ENCODE peak calls at places on chromosomes 12 and 14, in nine cellular contexts. One of them, this sample, is unnamed.

GRCh38 chr12:46160081-46160980 is 108.5 kb downstream of the SLC38A1 start:
- DNase-seq in adipocyte: peak; percentile 92
- DNase-seq in HCT116: no peak
- DNase-seq in mammary epithelial cell: peak; percentile 90
- DNase-seq in endothelial cell of umbilical vein: no peak
- DNase-seq in colonic mucosa: no peak
- DNase-seq in NT2/D1: no peak
- DNase-seq in H9: no peak
- DNase-seq in kidney: peak; percentile 81
- DNase-seq in this sample: peak; percentile 93

GRCh38 chr14:68539311-68539737 is 253.5 kb downstream of the ZFP36L1 start:
- DNase-seq in adipocyte: no peak
- DNase-seq in HCT116: no peak
- DNase-seq in mammary epithelial cell: no peak
- DNase-seq in endothelial cell of umbilical vein: no peak
- DNase-seq in colonic mucosa: no peak
- DNase-seq in NT2/D1: no peak
- DNase-seq in H9: no peak
- DNase-seq in kidney: peak; percentile 89
- DNase-seq in this sample: no peak

GRCh38 chr14:45028107-45028626 is 55.7 kb upstream of the PRPF39 start:
- DNase-seq in adipocyte: peak; percentile 2
- DNase-seq in HCT116: no peak
- DNase-seq in mammary epithelial cell: no peak
- DNase-seq in endothelial cell of umbilical vein: no peak
- DNase-seq in colonic mucosa: no peak
- DNase-seq in NT2/D1: no peak
- DNase-seq in H9: no peak
- DNase-seq in kidney: no peak
- DNase-seq in this sample: no peak

GRCh38 chr12:65634061-65634460 is 190.2 kb upstream of the HMGA2 start:
- DNase-seq in adipocyte: no peak
- DNase-seq in HCT116: no peak
- DNase-seq in mammary epithelial cell: peak; percentile 87
- DNase-seq in endothelial cell of umbilical vein: peak; percentile 39
- DNase-seq in colonic mucosa: no peak
- DNase-seq in NT2/D1: no peak
- DNase-seq in H9: no peak
- DNase-seq in kidney: no peak
- DNase-seq in this sample: no peak

GRCh38 chr12:47337581-47337980 is 257.8 kb upstream of the AMIGO2 start:
- DNase-seq in adipocyte: no peak
- DNase-seq in HCT116: no peak
- DNase-seq in mammary epithelial cell: no peak
- DNase-seq in endothelial cell of umbilical vein: no peak
- DNase-seq in colonic mucosa: no peak
- DNase-seq in NT2/D1: no peak
- DNase-seq in H9: no peak
- DNase-seq in kidney: no peak
- DNase-seq in this sample: no peak

GRCh38 chr14:85122690-85123089 is 407.3 kb upstream of the FLRT2 start:
- DNase-seq in adipocyte: peak; percentile 41
- DNase-seq in HCT116: no peak
- DNase-seq in mammary epithelial cell: peak; percentile 2
- DNase-seq in endothelial cell of umbilical vein: no peak
- DNase-seq in colonic mucosa: no peak
- DNase-seq in NT2/D1: no peak
- DNase-seq in H9: no peak
- DNase-seq in kidney: no peak
- DNase-seq in this sample: peak; percentile 86

GRCh38 chr12:79881351-79881750 is 53.5 kb downstream of the PPP1R12A start:
- DNase-seq in adipocyte: no peak
- DNase-seq in HCT116: no peak
- DNase-seq in mammary epithelial cell: no peak
- DNase-seq in endothelial cell of umbilical vein: no peak
- DNase-seq in colonic mucosa: no peak
- DNase-seq in NT2/D1: no peak
- DNase-seq in H9: no peak
- DNase-seq in kidney: no peak
- DNase-seq in this sample: no peak

GRCh38 chr12:2039034-2039433 is 13.8 kb upstream of the CACNA1C start:
- DNase-seq in adipocyte: no peak
- DNase-seq in HCT116: no peak
- DNase-seq in mammary epithelial cell: no peak
- DNase-seq in endothelial cell of umbilical vein: no peak
- DNase-seq in colonic mucosa: no peak
- DNase-seq in NT2/D1: no peak
- DNase-seq in H9: no peak
- DNase-seq in kidney: no peak
- DNase-seq in this sample: no peak

GRCh38 chr14:85516239-85517112 is 13.5 kb upstream of the FLRT2 start:
- DNase-seq in adipocyte: peak; percentile 94
- DNase-seq in HCT116: no peak
- DNase-seq in mammary epithelial cell: peak; percentile 81
- DNase-seq in endothelial cell of umbilical vein: peak; percentile 85
- DNase-seq in colonic mucosa: no peak
- DNase-seq in NT2/D1: no peak
- DNase-seq in H9: no peak
- DNase-seq in kidney: no peak
- DNase-seq in this sample: peak; percentile 77

DNA sequence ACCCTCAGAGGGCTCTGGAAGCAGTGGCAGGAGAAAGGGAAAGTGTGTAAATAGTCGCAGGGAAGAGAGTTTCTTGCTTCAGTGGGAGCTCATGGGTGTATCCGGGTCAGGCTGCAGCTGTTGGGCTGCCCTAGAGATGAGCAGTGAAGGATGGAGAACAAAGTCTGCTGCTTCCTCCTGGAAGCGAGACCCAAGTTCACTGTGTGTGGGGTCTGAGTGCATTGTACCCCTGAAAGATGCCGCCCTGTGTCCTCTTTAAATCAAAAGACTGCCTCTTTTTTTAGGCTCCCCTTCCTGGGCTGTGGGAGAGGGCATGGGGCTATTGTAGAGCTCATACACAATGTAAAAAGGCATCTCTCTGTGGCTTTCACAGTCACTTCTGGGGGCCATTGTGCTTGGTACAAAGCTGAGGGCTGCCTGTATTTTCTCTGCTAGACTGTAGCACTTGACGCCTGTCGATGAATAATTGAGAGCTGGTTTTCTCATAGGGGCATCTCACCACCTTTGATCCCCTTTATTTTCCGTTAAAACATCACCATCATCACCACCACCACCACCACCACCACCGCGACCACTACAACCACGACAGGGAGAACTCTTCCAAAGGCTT is 16.7 kb downstream of the CHST11 start:
- DNase-seq in adipocyte: no peak
- DNase-seq in HCT116: no peak
- DNase-seq in mammary epithelial cell: no peak
- DNase-seq in endothelial cell of umbilical vein: peak; percentile 48
- DNase-seq in colonic mucosa: no peak
- DNase-seq in NT2/D1: no peak
- DNase-seq in H9: no peak
- DNase-seq in kidney: no peak
- DNase-seq in this sample: no peak
- H3K9ac ChIP-seq in adipocyte: no peak overlapping the region
- H3K9ac ChIP-seq in HCT116: no peak overlapping the region
- H3K9ac ChIP-seq in mammary epithelial cell: no peak overlapping the region
- H3K9ac ChIP-seq in endothelial cell of umbilical vein: no peak overlapping the region
- H3K9ac ChIP-seq in colonic mucosa: no peak overlapping the region
- H3K9ac ChIP-seq in NT2/D1: no peak overlapping the region
- H3K9ac ChIP-seq in H9: no peak overlapping the region
- H3K9ac ChIP-seq in kidney: no peak overlapping the region
- H3K9ac ChIP-seq in this sample: no peak overlapping the region

GRCh38 chr12:95003921-95004272 is 400 bp upstream of the NDUFA12 start:
- DNase-seq in adipocyte: no peak
- DNase-seq in HCT116: no peak
- DNase-seq in mammary epithelial cell: no peak
- DNase-seq in endothelial cell of umbilical vein: no peak
- DNase-seq in colonic mucosa: no peak
- DNase-seq in NT2/D1: no peak
- DNase-seq in H9: no peak
- DNase-seq in kidney: no peak
- DNase-seq in this sample: no peak
- H3K9ac ChIP-seq in adipocyte: peak overlapping the region; percentile 90
- H3K9ac ChIP-seq in HCT116: peak overlapping the region; percentile 87
- H3K9ac ChIP-seq in mammary epithelial cell: no peak overlapping the region
- H3K9ac ChIP-seq in endothelial cell of umbilical vein: peak overlapping the region; percentile 21
- H3K9ac ChIP-seq in colonic mucosa: no peak overlapping the region
- H3K9ac ChIP-seq in NT2/D1: peak overlapping the region; percentile 52
- H3K9ac ChIP-seq in H9: no peak overlapping the region
- H3K9ac ChIP-seq in kidney: peak overlapping the region; percentile 97
- H3K9ac ChIP-seq in this sample: no peak overlapping the region

DNA sequence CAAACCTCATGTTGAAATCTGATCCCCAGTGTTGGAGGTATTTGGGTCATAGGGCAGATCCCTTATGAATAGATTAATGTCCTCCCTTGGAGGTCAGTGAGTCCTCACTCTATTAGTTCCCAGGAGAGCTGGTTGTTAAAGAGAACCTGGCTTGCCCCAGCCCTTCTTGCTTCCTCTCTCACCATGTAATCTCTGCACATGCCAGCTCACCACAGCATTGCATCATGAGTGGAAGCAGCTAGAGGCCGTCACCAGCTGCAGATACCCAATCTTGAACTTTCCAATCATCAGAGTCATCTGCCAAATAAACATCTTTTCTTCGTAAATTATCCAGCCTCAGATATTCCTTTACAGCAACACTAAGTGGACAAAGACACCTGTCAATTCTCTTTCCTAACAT is 161.8 kb upstream of the IGF1 start:
- DNase-seq in adipocyte: peak; percentile 22
- DNase-seq in HCT116: no peak
- DNase-seq in mammary epithelial cell: no peak
- DNase-seq in endothelial cell of umbilical vein: no peak
- DNase-seq in colonic mucosa: no peak
- DNase-seq in NT2/D1: no peak
- DNase-seq in H9: no peak
- DNase-seq in kidney: no peak
- DNase-seq in this sample: no peak
- H3K9ac ChIP-seq in adipocyte: no peak overlapping the region
- H3K9ac ChIP-seq in HCT116: no peak overlapping the region
- H3K9ac ChIP-seq in mammary epithelial cell: no peak overlapping the region
- H3K9ac ChIP-seq in endothelial cell of umbilical vein: no peak overlapping the region
- H3K9ac ChIP-seq in colonic mucosa: no peak overlapping the region
- H3K9ac ChIP-seq in NT2/D1: no peak overlapping the region
- H3K9ac ChIP-seq in H9: no peak overlapping the region
- H3K9ac ChIP-seq in kidney: no peak overlapping the region
- H3K9ac ChIP-seq in this sample: no peak overlapping the region

DNA sequence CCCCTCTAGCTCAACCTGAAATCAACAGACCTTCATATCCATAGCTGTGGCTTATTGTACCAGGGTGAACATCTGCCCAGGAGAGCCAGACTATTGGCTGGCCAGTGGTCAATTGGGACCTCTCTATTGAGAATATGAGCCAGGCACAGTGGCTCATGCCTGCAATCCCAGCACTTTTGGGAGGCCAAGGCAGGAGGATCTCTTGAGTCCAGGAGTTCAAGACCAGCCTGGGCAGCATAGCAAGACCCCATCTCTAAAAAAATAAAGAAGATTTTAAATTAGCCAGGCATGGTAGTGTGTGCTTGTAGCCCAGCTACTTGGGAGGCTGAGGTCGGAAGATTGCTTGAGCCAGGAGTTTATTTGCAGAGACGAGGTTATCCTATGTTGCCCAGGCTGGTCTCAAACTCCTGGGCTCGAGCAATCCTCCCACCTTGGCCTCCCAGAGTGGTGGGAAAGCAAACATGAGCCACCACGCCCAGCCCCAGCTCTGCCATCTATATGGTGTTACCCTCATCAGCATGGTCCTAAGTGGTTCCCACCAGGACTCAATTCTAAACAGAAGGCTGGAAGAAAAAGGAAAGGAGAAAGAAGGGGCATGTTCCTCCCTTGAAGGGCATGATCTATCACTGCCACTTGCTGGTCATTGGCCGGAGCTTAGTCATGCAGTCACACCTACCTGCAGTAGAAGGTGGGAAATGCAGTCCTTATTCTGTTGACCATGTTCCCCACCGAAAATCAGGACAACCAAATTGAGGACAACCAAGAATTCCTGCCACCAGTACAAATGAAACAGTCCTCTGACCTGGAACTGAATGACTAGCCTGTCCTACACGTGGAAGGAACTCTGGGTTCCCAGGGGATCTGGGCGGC is 33.7 kb upstream of the IFT81 start:
- DNase-seq in adipocyte: no peak
- DNase-seq in HCT116: no peak
- DNase-seq in mammary epithelial cell: no peak
- DNase-seq in endothelial cell of umbilical vein: no peak
- DNase-seq in colonic mucosa: no peak
- DNase-seq in NT2/D1: no peak
- DNase-seq in H9: no peak
- DNase-seq in kidney: no peak
- DNase-seq in this sample: no peak
- H3K9ac ChIP-seq in adipocyte: no peak overlapping the region
- H3K9ac ChIP-seq in HCT116: no peak overlapping the region
- H3K9ac ChIP-seq in mammary epithelial cell: no peak overlapping the region
- H3K9ac ChIP-seq in endothelial cell of umbilical vein: no peak overlapping the region
- H3K9ac ChIP-seq in colonic mucosa: no peak overlapping the region
- H3K9ac ChIP-seq in NT2/D1: no peak overlapping the region
- H3K9ac ChIP-seq in H9: no peak overlapping the region
- H3K9ac ChIP-seq in kidney: no peak overlapping the region
- H3K9ac ChIP-seq in this sample: no peak overlapping the region